ENCODE peak calls at places on chromosomes 11 and 22, in eight cellular contexts. One of them, this sample, is unnamed.

GRCh38 chr11:68962527-68963250 is 18.1 kb downstream of the MRGPRD start:
- DNase-seq in IMR-90: no peak
- DNase-seq in A549: no peak
- DNase-seq in thyroid gland: no peak
- DNase-seq in endothelial cell of umbilical vein: no peak
- DNase-seq in tibial nerve: no peak
- DNase-seq in body of pancreas: no peak
- DNase-seq in adrenal gland: no peak
- DNase-seq in this sample: no peak

GRCh38 chr22:42992092-42992491 is 22.9 kb downstream of the PACSIN2 start:
- DNase-seq in IMR-90: no peak
- DNase-seq in A549: no peak
- DNase-seq in thyroid gland: no peak
- DNase-seq in endothelial cell of umbilical vein: no peak
- DNase-seq in tibial nerve: no peak
- DNase-seq in body of pancreas: no peak
- DNase-seq in adrenal gland: no peak
- DNase-seq in this sample: no peak

GRCh38 chr22:39173787-39174497 is 21.5 kb upstream of the CBX7 start:
- DNase-seq in IMR-90: no peak
- DNase-seq in A549: no peak
- DNase-seq in thyroid gland: no peak
- DNase-seq in endothelial cell of umbilical vein: no peak
- DNase-seq in tibial nerve: no peak
- DNase-seq in body of pancreas: no peak
- DNase-seq in adrenal gland: no peak
- DNase-seq in this sample: peak; percentile 45

GRCh38 chr11:122308286-122308685 is 192.3 kb upstream of the BLID start:
- DNase-seq in IMR-90: no peak
- DNase-seq in A549: no peak
- DNase-seq in thyroid gland: no peak
- DNase-seq in endothelial cell of umbilical vein: no peak
- DNase-seq in tibial nerve: no peak
- DNase-seq in body of pancreas: no peak
- DNase-seq in adrenal gland: no peak
- DNase-seq in this sample: no peak

GRCh38 chr22:48370508-48371325 is 1457.0 kb downstream of the BRD1 start:
- DNase-seq in IMR-90: no peak
- DNase-seq in A549: peak; percentile 25
- DNase-seq in thyroid gland: no peak
- DNase-seq in endothelial cell of umbilical vein: no peak
- DNase-seq in tibial nerve: no peak
- DNase-seq in body of pancreas: no peak
- DNase-seq in adrenal gland: no peak
- DNase-seq in this sample: no peak

GRCh38 chr11:68382358-68382998 is 70.1 kb downstream of the LRP5 start:
- DNase-seq in IMR-90: no peak
- DNase-seq in A549: no peak
- DNase-seq in thyroid gland: no peak
- DNase-seq in endothelial cell of umbilical vein: no peak
- DNase-seq in tibial nerve: no peak
- DNase-seq in body of pancreas: no peak
- DNase-seq in adrenal gland: no peak
- DNase-seq in this sample: no peak

GRCh38 chr11:73141031-73141308 is 1.1 kb downstream of the FCHSD2 start:
- DNase-seq in IMR-90: no peak
- DNase-seq in A549: peak; percentile 29
- DNase-seq in thyroid gland: peak; percentile 13
- DNase-seq in endothelial cell of umbilical vein: no peak
- DNase-seq in tibial nerve: no peak
- DNase-seq in body of pancreas: no peak
- DNase-seq in adrenal gland: no peak
- DNase-seq in this sample: peak; percentile 55

GRCh38 chr22:49147617-49148175 is 680.0 kb downstream of the BRD1 start:
- DNase-seq in IMR-90: no peak
- DNase-seq in A549: no peak
- DNase-seq in thyroid gland: no peak
- DNase-seq in endothelial cell of umbilical vein: no peak
- DNase-seq in tibial nerve: no peak
- DNase-seq in body of pancreas: no peak
- DNase-seq in adrenal gland: no peak
- DNase-seq in this sample: no peak

GRCh38 chr11:74937696-74938475 is 11.0 kb downstream of the XRRA1 start:
- DNase-seq in IMR-90: peak; percentile 64
- DNase-seq in A549: no peak
- DNase-seq in thyroid gland: no peak
- DNase-seq in endothelial cell of umbilical vein: peak; percentile 71
- DNase-seq in tibial nerve: no peak
- DNase-seq in body of pancreas: no peak
- DNase-seq in adrenal gland: peak; percentile 14
- DNase-seq in this sample: no peak

GRCh38 chr22:26888887-26889286 is 231.5 kb downstream of the MIAT start:
- DNase-seq in IMR-90: peak; percentile 5
- DNase-seq in A549: no peak
- DNase-seq in thyroid gland: no peak
- DNase-seq in endothelial cell of umbilical vein: no peak
- DNase-seq in tibial nerve: no peak
- DNase-seq in body of pancreas: no peak
- DNase-seq in adrenal gland: no peak
- DNase-seq in this sample: no peak

GRCh38 chr11:45651841-45652745 is 13.3 kb downstream of the CHST1 start:
- DNase-seq in IMR-90: no peak
- DNase-seq in A549: no peak
- DNase-seq in thyroid gland: no peak
- DNase-seq in endothelial cell of umbilical vein: no peak
- DNase-seq in tibial nerve: no peak
- DNase-seq in body of pancreas: no peak
- DNase-seq in adrenal gland: no peak
- DNase-seq in this sample: no peak

GRCh38 chr11:125370561-125371389 is 125.3 kb downstream of the FEZ1 start:
- DNase-seq in IMR-90: no peak
- DNase-seq in A549: no peak
- DNase-seq in thyroid gland: no peak
- DNase-seq in endothelial cell of umbilical vein: no peak
- DNase-seq in tibial nerve: no peak
- DNase-seq in body of pancreas: no peak
- DNase-seq in adrenal gland: no peak
- DNase-seq in this sample: no peak

GRCh38 chr11:5362017-5362625 is 10.8 kb downstream of the OR51B6 start:
- DNase-seq in IMR-90: peak; percentile 71
- DNase-seq in A549: no peak
- DNase-seq in thyroid gland: no peak
- DNase-seq in endothelial cell of umbilical vein: no peak
- DNase-seq in tibial nerve: no peak
- DNase-seq in body of pancreas: no peak
- DNase-seq in adrenal gland: no peak
- DNase-seq in this sample: no peak

GRCh38 chr22:23380230-23380573 is 199.9 kb downstream of the IGLL1 start:
- DNase-seq in IMR-90: no peak
- DNase-seq in A549: no peak
- DNase-seq in thyroid gland: peak; percentile 40
- DNase-seq in endothelial cell of umbilical vein: no peak
- DNase-seq in tibial nerve: no peak
- DNase-seq in body of pancreas: no peak
- DNase-seq in adrenal gland: no peak
- DNase-seq in this sample: no peak

GRCh38 chr11:19724765-19725164 is 12.1 kb downstream of the NAV2 start:
- DNase-seq in IMR-90: no peak
- DNase-seq in A549: no peak
- DNase-seq in thyroid gland: no peak
- DNase-seq in endothelial cell of umbilical vein: no peak
- DNase-seq in tibial nerve: no peak
- DNase-seq in body of pancreas: no peak
- DNase-seq in adrenal gland: no peak
- DNase-seq in this sample: no peak

GRCh38 chr11:64870176-64870892 is 8.1 kb downstream of the EHD1 start:
- DNase-seq in IMR-90: peak; percentile 78
- DNase-seq in A549: no peak
- DNase-seq in thyroid gland: peak; percentile 17
- DNase-seq in endothelial cell of umbilical vein: peak; percentile 83
- DNase-seq in tibial nerve: no peak
- DNase-seq in body of pancreas: peak; percentile 52
- DNase-seq in adrenal gland: no peak
- DNase-seq in this sample: peak; percentile 63

GRCh38 chr11:8531312-8531711 is 62.7 kb downstream of the STK33 start:
- DNase-seq in IMR-90: no peak
- DNase-seq in A549: no peak
- DNase-seq in thyroid gland: no peak
- DNase-seq in endothelial cell of umbilical vein: no peak
- DNase-seq in tibial nerve: no peak
- DNase-seq in body of pancreas: no peak
- DNase-seq in adrenal gland: no peak
- DNase-seq in this sample: no peak

GRCh38 chr11:70476669-70477068 is 78.3 kb downstream of the CTTN start:
- DNase-seq in IMR-90: peak; percentile 15
- DNase-seq in A549: no peak
- DNase-seq in thyroid gland: no peak
- DNase-seq in endothelial cell of umbilical vein: no peak
- DNase-seq in tibial nerve: no peak
- DNase-seq in body of pancreas: no peak
- DNase-seq in adrenal gland: peak; percentile 78
- DNase-seq in this sample: no peak

GRCh38 chr11:121595717-121596156 is 143.0 kb upstream of the SORL1-AS1 start:
- DNase-seq in IMR-90: peak; percentile 100
- DNase-seq in A549: peak; percentile 8
- DNase-seq in thyroid gland: no peak
- DNase-seq in endothelial cell of umbilical vein: no peak
- DNase-seq in tibial nerve: no peak
- DNase-seq in body of pancreas: no peak
- DNase-seq in adrenal gland: no peak
- DNase-seq in this sample: peak; percentile 78

GRCh38 chr22:37187552-37187890 is 526 bp downstream of the C1QTNF6 start:
- DNase-seq in IMR-90: peak; percentile 37
- DNase-seq in A549: no peak
- DNase-seq in thyroid gland: no peak
- DNase-seq in endothelial cell of umbilical vein: peak; percentile 79
- DNase-seq in tibial nerve: no peak
- DNase-seq in body of pancreas: no peak
- DNase-seq in adrenal gland: no peak
- DNase-seq in this sample: no peak

GRCh38 chr22:37185646-37186227 is 2.3 kb downstream of the C1QTNF6 start:
- DNase-seq in IMR-90: no peak
- DNase-seq in A549: no peak
- DNase-seq in thyroid gland: no peak
- DNase-seq in endothelial cell of umbilical vein: no peak
- DNase-seq in tibial nerve: no peak
- DNase-seq in body of pancreas: no peak
- DNase-seq in adrenal gland: no peak
- DNase-seq in this sample: no peak

GRCh38 chr22:37186997-37187522 is 987 bp downstream of the C1QTNF6 start:
- DNase-seq in IMR-90: peak; percentile 9
- DNase-seq in A549: no peak
- DNase-seq in thyroid gland: no peak
- DNase-seq in endothelial cell of umbilical vein: peak; percentile 37
- DNase-seq in tibial nerve: no peak
- DNase-seq in body of pancreas: no peak
- DNase-seq in adrenal gland: no peak
- DNase-seq in this sample: no peak

GRCh38 chr22:37184816-37185541 is 3.1 kb downstream of the C1QTNF6 start:
- DNase-seq in IMR-90: no peak
- DNase-seq in A549: no peak
- DNase-seq in thyroid gland: no peak
- DNase-seq in endothelial cell of umbilical vein: no peak
- DNase-seq in tibial nerve: no peak
- DNase-seq in body of pancreas: no peak
- DNase-seq in adrenal gland: no peak
- DNase-seq in this sample: peak; percentile 44

GRCh38 chr22:37186228-37186996 is 1.6 kb downstream of the C1QTNF6 start:
- DNase-seq in IMR-90: peak; percentile 88
- DNase-seq in A549: peak; percentile 78
- DNase-seq in thyroid gland: no peak
- DNase-seq in endothelial cell of umbilical vein: peak; percentile 85
- DNase-seq in tibial nerve: peak; percentile 46
- DNase-seq in body of pancreas: peak; percentile 27
- DNase-seq in adrenal gland: no peak
- DNase-seq in this sample: peak; percentile 18
- H3K4me3 ChIP-seq in IMR-90: no peak overlapping the region
- H3K4me3 ChIP-seq in A549: peak overlapping the region; percentile 60
- H3K4me3 ChIP-seq in thyroid gland: no peak overlapping the region
- H3K4me3 ChIP-seq in endothelial cell of umbilical vein: peak overlapping the region; percentile 40
- H3K4me3 ChIP-seq in tibial nerve: no peak overlapping the region
- H3K4me3 ChIP-seq in body of pancreas: no peak overlapping the region
- H3K4me3 ChIP-seq in adrenal gland: no peak overlapping the region
- H3K4me3 ChIP-seq in this sample: no peak overlapping the region

DNA sequence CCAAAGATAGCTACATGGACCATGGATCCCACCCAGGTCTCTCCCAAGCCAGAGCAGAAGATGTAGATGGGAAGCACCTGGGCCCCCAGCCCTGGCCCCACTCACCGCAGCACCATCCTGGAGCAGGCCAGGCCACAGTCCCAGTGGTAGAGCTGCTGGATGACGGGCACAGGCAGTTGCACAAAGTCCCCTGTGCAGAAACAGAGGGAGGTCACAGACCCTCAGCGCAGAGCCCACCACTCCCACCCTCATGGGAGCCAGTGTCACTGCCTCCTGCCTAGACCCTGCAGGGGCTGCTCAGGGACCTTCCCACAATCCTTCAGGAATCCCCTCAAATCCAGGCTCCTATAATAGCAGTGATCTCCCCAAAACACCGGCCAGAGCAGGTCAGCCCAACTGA is 6.1 kb downstream of the GUCD1 start:
- DNase-seq in IMR-90: no peak
- DNase-seq in A549: no peak
- DNase-seq in thyroid gland: no peak
- DNase-seq in endothelial cell of umbilical vein: no peak
- DNase-seq in tibial nerve: no peak
- DNase-seq in body of pancreas: no peak
- DNase-seq in adrenal gland: no peak
- DNase-seq in this sample: no peak
- TF ChIP-seq POLR2A in IMR-90: no peak
- TF ChIP-seq POLR2A in A549: no peak
- TF ChIP-seq POLR2A in thyroid gland: no peak
- TF ChIP-seq POLR2A in endothelial cell of umbilical vein: no peak
- TF ChIP-seq POLR2A in tibial nerve: no peak
- TF ChIP-seq POLR2A in body of pancreas: no peak
- TF ChIP-seq POLR2A in adrenal gland: no peak
- TF ChIP-seq POLR2A in this sample: no peak

GRCh38 chr11:113162590-113162961 is 151.8 kb upstream of the TTC12 start:
- DNase-seq in IMR-90: no peak
- DNase-seq in A549: no peak
- DNase-seq in thyroid gland: no peak
- DNase-seq in endothelial cell of umbilical vein: no peak
- DNase-seq in tibial nerve: peak; percentile 23
- DNase-seq in body of pancreas: no peak
- DNase-seq in adrenal gland: no peak
- DNase-seq in this sample: no peak
- TF ChIP-seq CTCF in IMR-90: no peak
- TF ChIP-seq CTCF in A549: no peak
- TF ChIP-seq CTCF in thyroid gland: no peak
- TF ChIP-seq CTCF in endothelial cell of umbilical vein: no peak
- TF ChIP-seq CTCF in tibial nerve: peak; percentile 18
- TF ChIP-seq CTCF in body of pancreas: no peak
- TF ChIP-seq CTCF in adrenal gland: peak; percentile 33
- TF ChIP-seq CTCF in this sample: no peak

DNA sequence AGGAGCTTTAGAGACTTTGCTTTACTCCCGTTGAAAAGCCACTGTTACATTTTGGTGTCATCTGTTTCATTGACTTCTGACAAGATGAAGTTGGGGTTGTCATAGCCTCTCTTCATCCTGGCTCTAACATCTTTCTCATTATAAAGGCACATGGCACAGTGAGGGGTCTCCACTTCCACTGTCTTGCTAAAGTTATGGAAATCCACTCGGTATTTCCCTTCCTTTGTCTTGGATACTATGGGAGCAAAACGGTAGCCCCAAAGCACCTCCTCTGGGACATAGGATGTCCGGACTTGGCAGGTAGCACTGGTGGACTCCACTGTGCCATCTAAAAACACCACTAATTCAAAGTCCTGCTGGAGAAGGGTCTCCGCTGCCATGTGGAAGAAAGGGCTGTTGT is 28.0 kb downstream of the KCNJ1 start:
- DNase-seq in IMR-90: no peak
- DNase-seq in A549: no peak
- DNase-seq in thyroid gland: no peak
- DNase-seq in endothelial cell of umbilical vein: no peak
- DNase-seq in tibial nerve: no peak
- DNase-seq in body of pancreas: no peak
- DNase-seq in adrenal gland: no peak
- DNase-seq in this sample: no peak
- H3K4me3 ChIP-seq in IMR-90: no peak overlapping the region
- H3K4me3 ChIP-seq in A549: no peak overlapping the region
- H3K4me3 ChIP-seq in thyroid gland: no peak overlapping the region
- H3K4me3 ChIP-seq in endothelial cell of umbilical vein: no peak overlapping the region
- H3K4me3 ChIP-seq in tibial nerve: no peak overlapping the region
- H3K4me3 ChIP-seq in body of pancreas: no peak overlapping the region
- H3K4me3 ChIP-seq in adrenal gland: no peak overlapping the region
- H3K4me3 ChIP-seq in this sample: no peak overlapping the region